ENCODE peak calls at places on chromosomes 4 and X, in seven cellular contexts. M is activated T-cell treated with anti-CD3 and anti-CD28 coated beads for 24 hours; Z is activated CD4-positive, CD25-positive, alpha-beta regulatory T cell; D is heart left ventricle; S is AG04450; T is H54; O is H7. B is an unnamed sample.

GRCh38 chrX:110743679-110744340 is 51.8 kb downstream of the CHRDL1 start:
- DNase-seq in M (no peak), Z (no peak), D (no peak), O (no peak), S (no peak), T (no peak), B (peak; percentile 32)

GRCh38 chrX:72273718-72274117 is 3.3 kb downstream of the RPS4X start:
- DNase-seq in Z (no peak), D (no peak), M (no peak), S (no peak), T (no peak), O (no peak), B (no peak)

GRCh38 chr4:142077048-142077447 is 440.7 kb downstream of the IL15 start:
- DNase-seq in T (no peak), S (no peak), D (no peak), Z (no peak), O (no peak), M (no peak), B (no peak)

GRCh38 chr4:86523333-86523732 is 70.8 kb upstream of the PTPN13 start:
- DNase-seq in T (no peak), D (no peak), M (no peak), Z (no peak), O (no peak), S (no peak), B (no peak)

GRCh38 chr4:165502919-165503907 is 124.4 kb downstream of the CPE start:
- DNase-seq in D (no peak), T (no peak), M (no peak), O (no peak), Z (no peak), S (no peak), B (peak; percentile 90)

GRCh38 chrX:1486177-1486576 is 33.5 kb upstream of the ASMTL start:
- DNase-seq in T (no peak), Z (no peak), M (no peak), S (no peak), O (no peak), D (no peak), B (no peak)

GRCh38 chrX:20547649-20548051 is 280.9 kb upstream of the RPS6KA3 start:
- DNase-seq in T (peak; percentile 2), Z (no peak), M (no peak), S (no peak), D (no peak), O (no peak), B (peak; percentile 43)

GRCh38 chr4:179472164-179472563 is 2029.9 kb upstream of the AGA start:
- DNase-seq in Z (no peak), D (no peak), M (no peak), T (no peak), S (no peak), O (no peak), B (no peak)

GRCh38 chr4:22522206-22522605 is 6.3 kb upstream of the ADGRA3 start:
- DNase-seq in M (no peak), O (no peak), Z (no peak), T (no peak), D (no peak), S (no peak), B (no peak)

GRCh38 chrX:40152173-40152705 is 54.5 kb upstream of the BCOR start:
- DNase-seq in D (no peak), T (no peak), M (no peak), Z (no peak), O (peak; percentile 85), S (no peak), B (no peak)

GRCh38 chr4:25827897-25828296 is 34.9 kb downstream of the SEL1L3 start:
- DNase-seq in Z (no peak), T (no peak), D (no peak), M (no peak), O (no peak), S (no peak), B (no peak)

GRCh38 chr4:128571747-128572146 is 237.8 kb upstream of the JADE1 start:
- DNase-seq in T (peak; percentile 31), D (peak; percentile 42), S (peak; percentile 75), M (no peak), O (no peak), Z (no peak), B (peak; percentile 95)

GRCh38 chr4:139299536-139299935 is 1.8 kb upstream of the NAA15 start:
- DNase-seq in Z (no peak), T (no peak), S (no peak), D (no peak), M (no peak), O (no peak), B (no peak)

GRCh38 chr4:186027405-186027804 is 41.6 kb upstream of the TLR3 start:
- DNase-seq in O (no peak), Z (no peak), T (no peak), S (no peak), D (no peak), M (no peak), B (no peak)

GRCh38 chrX:118025193-118025592 is 91.4 kb downstream of the KLHL13 start:
- DNase-seq in O (no peak), T (no peak), D (no peak), M (no peak), Z (no peak), S (peak; percentile 39), B (peak; percentile 54)

GRCh38 chr4:111064342-111064993 is 441.6 kb upstream of the PITX2 start:
- DNase-seq in Z (no peak), O (peak; percentile 14), T (peak; percentile 28), S (no peak), M (no peak), D (no peak), B (peak; percentile 27)

GRCh38 chrX:9522756-9523155 is 57.9 kb downstream of the TBL1X start:
- DNase-seq in M (no peak), S (peak; percentile 4), D (no peak), O (no peak), Z (no peak), T (no peak), B (peak; percentile 16)

GRCh38 chr4:23648846-23649596 is 240.8 kb downstream of the PPARGC1A start:
- DNase-seq in Z (no peak), S (no peak), D (no peak), M (no peak), T (no peak), O (no peak), B (no peak)

GRCh38 chr4:25928956-25929336 is 14.9 kb downstream of the SMIM20 start:
- DNase-seq in D (no peak), T (no peak), M (no peak), O (no peak), S (no peak), Z (no peak), B (peak; percentile 46)

GRCh38 chrX:149939271-149940014 is 1.2 kb upstream of the EOLA2 start:
- DNase-seq in M (peak; percentile 82), O (peak; percentile 94), S (peak; percentile 84), Z (peak; percentile 90), D (peak; percentile 97), T (peak; percentile 28), B (peak; percentile 93)

GRCh38 chrX:104565791-104566687 is at the start of gene IL1RAPL2:
- DNase-seq in Z (no peak), D (peak; percentile 45), T (no peak), O (peak; percentile 43), S (no peak), M (no peak), B (no peak)

GRCh38 chr4:26813698-26814097 is 46.9 kb upstream of the STIM2 start:
- DNase-seq in S (no peak), O (no peak), Z (no peak), T (no peak), D (peak; percentile 41), M (no peak), B (no peak)

GRCh38 chr4:71064521-71064920 is 71.1 kb downstream of the DCK start:
- DNase-seq in S (no peak), Z (no peak), M (no peak), T (no peak), D (no peak), O (no peak), B (no peak)

GRCh38 chr4:158410272-158410671 is 111.4 kb upstream of the RXFP1 start:
- DNase-seq in T (no peak), S (no peak), Z (no peak), M (no peak), D (no peak), O (peak; percentile 22), B (peak; percentile 56)

GRCh38 chr4:23332266-23332665 is 557.6 kb downstream of the PPARGC1A start:
- DNase-seq in D (no peak), T (no peak), M (no peak), Z (no peak), S (no peak), O (no peak), B (no peak)